ENCODE peak calls at places on chromosomes 6 and 20, in seven cellular contexts. W, X, O, Q, C, P and F are unnamed samples.
A peak's percentile ranks its signal among the peaks of the same experiment; 100 is the strongest.

GRCh38 chr6:89007209-89008001 is 44.0 kb upstream of the RNGTT start:
- DNase-seq in Q (no peak), O (no peak), C (no peak), W (no peak), X (no peak), P (no peak), F (peak; percentile 47)

GRCh38 chr6:28802417-28803336 is 121.1 kb downstream of the TRIM27 start:
- DNase-seq in P (peak; percentile 83), W (no peak), Q (no peak), O (peak; percentile 91), X (no peak), C (no peak), F (peak; percentile 72)

GRCh38 chr6:47780510-47781356 is 1.1 kb upstream of the OPN5 start:
- DNase-seq in O (peak; percentile 56), W (peak; percentile 35), P (peak; percentile 77), Q (peak; percentile 34), C (peak; percentile 28), X (no peak), F (peak; percentile 46)

GRCh38 chr20:21361266-21361665 is 36.1 kb downstream of the NKX2-4 start:
- DNase-seq in W (no peak), Q (no peak), O (no peak), X (no peak), P (no peak), C (no peak), F (no peak)

GRCh38 chr6:99349620-99350141 is at the start of gene FAXC:
- DNase-seq in O (peak; percentile 28), P (peak; percentile 89), C (no peak), Q (no peak), W (peak; percentile 50), X (no peak), F (peak; percentile 56)

GRCh38 chr20:45873409-45874116 is 7.5 kb upstream of the ZSWIM1 start:
- DNase-seq in O (no peak), C (no peak), Q (no peak), W (no peak), X (no peak), P (no peak), F (no peak)

GRCh38 chr6:113944701-113945100 is 26.2 kb downstream of the HDAC2 start:
- DNase-seq in O (no peak), P (no peak), W (no peak), X (no peak), Q (no peak), C (no peak), F (no peak)

GRCh38 chr20:32190608-32191415 is 16.7 kb downstream of the PLAGL2 start:
- DNase-seq in X (no peak), Q (no peak), P (peak; percentile 73), C (no peak), W (no peak), O (no peak), F (no peak)

GRCh38 chr20:6185268-6185667 is 62.4 kb upstream of the FERMT1 start:
- DNase-seq in W (no peak), O (no peak), C (no peak), P (no peak), Q (no peak), X (no peak), F (no peak)

GRCh38 chr20:2174067-2174466 is 72.4 kb downstream of the STK35 start:
- DNase-seq in Q (no peak), X (no peak), C (no peak), O (no peak), W (no peak), P (no peak), F (no peak)
- H3K4me3 ChIP-seq in Q (no peak overlapping the region), X (no peak overlapping the region), C (no peak overlapping the region), O (no peak overlapping the region), W (no peak overlapping the region), P (no peak overlapping the region), F (no peak overlapping the region)

GRCh38 chr6:108673153-108673552 is 112.4 kb downstream of the FOXO3 start:
- DNase-seq in X (no peak), P (no peak), C (no peak), Q (no peak), W (no peak), O (no peak), F (no peak)
- H3K4me1 ChIP-seq in X (peaks cover 92% of the 10 kb centered on the region), P (peaks cover 11% of the 10 kb centered on the region), C (peaks cover 78% of the 10 kb centered on the region), Q (no peaks in the 10 kb centered on the region), W (peaks cover 24% of the 10 kb centered on the region), O (no peaks in the 10 kb centered on the region), F (peaks cover 2% of the 10 kb centered on the region)

DNA sequence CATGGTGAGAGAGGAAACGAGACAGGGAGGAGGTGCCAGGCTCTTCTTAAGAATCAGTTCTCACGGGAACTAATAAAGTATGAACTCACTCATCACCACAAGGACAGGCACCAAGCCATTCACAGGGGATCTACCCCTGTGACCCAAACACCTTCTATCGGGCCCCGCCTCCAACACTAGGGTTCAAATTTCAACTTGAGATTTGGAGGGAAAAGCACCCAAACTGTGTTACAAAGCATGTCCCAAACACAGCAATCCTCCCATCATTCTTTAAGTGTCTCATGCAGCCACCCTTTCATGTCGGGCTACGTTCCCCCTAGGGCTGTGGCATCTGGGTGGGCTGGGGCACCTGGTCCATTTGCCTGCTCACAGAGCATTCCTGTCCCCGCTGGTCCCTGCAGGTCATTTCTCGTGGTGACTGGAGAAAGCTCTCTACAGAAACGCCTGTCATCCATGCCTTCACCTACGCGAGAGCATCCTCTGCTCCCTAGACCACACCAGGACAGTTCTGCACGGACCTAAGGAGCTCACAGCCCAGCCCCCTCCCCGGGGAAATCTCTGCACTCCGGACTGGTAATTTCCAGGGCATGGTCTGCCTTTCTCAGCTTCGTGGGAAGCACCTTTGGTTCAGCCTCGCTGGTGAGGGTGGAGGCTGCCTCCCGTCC is 79.6 kb downstream of the TTLL2 start:
- DNase-seq in W (no peak), O (no peak), X (no peak), P (peak; percentile 39), C (no peak), Q (no peak), F (no peak)
- H3K9me3 ChIP-seq in W (no peaks in the 10 kb centered on the region), O (no peaks in the 10 kb centered on the region), X (no peaks in the 10 kb centered on the region), P (no peaks in the 10 kb centered on the region), C (no peaks in the 10 kb centered on the region), Q (no peaks in the 10 kb centered on the region), F (no peaks in the 10 kb centered on the region)

DNA sequence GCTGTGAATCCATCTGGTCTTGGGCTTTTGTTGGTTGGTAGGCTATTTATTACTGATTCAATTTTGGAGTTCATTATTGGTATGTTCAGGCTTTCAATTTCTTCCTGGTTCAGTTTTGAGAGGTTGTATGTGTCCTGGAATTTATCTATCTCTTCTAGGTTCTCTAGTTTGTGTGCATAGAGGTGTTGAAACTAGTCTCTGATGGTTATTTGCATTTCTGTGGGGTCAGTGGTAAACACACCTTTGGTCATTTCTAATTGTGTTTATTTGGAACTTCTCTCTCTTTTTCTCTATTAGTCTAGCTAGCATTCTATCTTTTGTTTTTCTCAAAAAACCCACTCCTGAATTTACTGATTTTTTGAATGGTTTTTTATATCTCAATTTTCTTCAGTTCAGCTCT is 70.1 kb upstream of the IRAK1BP1 start:
- DNase-seq in C (no peak), O (no peak), Q (no peak), W (no peak), X (no peak), P (no peak), F (no peak)
- H3K4me3 ChIP-seq in C (no peak overlapping the region), O (no peak overlapping the region), Q (no peak overlapping the region), W (no peak overlapping the region), X (no peak overlapping the region), P (no peak overlapping the region), F (no peak overlapping the region)

GRCh38 chr20:440636-441035 is 21.7 kb downstream of the TBC1D20 start:
- DNase-seq in Q (no peak), P (no peak), C (no peak), W (peak; percentile 12), O (no peak), X (no peak), F (no peak)
- H3K4me1 ChIP-seq in Q (peaks cover 32% of the 10 kb centered on the region), P (no peaks in the 10 kb centered on the region), C (peaks cover 16% of the 10 kb centered on the region), W (no peaks in the 10 kb centered on the region), O (no peaks in the 10 kb centered on the region), X (peaks cover 35% of the 10 kb centered on the region), F (peaks cover 2% of the 10 kb centered on the region)